ENCODE peak calls at places on chromosomes 16 and 17, in nine cellular contexts. K, C, S, H, J, I, Y, V and O are unnamed samples. For H3K4me1, the result is how much of the 10 kb centered on the place peaks cover.

GRCh38 chr17:43373343-43373742 is 25.4 kb upstream of the ARL4D start:
- DNase-seq in K (no peak), C (no peak), S (no peak), H (no peak), J (no peak), I (peak), Y (no peak), V (no peak), O (no peak)

GRCh38 chr17:1474402-1475189 is 17.9 kb downstream of the MYO1C start:
- DNase-seq in K (no peak), C (no peak), S (peak), H (no peak), J (no peak), I (no peak), Y (no peak), V (no peak), O (no peak)

GRCh38 chr16:86354641-86355040 is 155.7 kb upstream of the FOXF1 start:
- DNase-seq in K (no peak), C (no peak), S (no peak), H (no peak), J (no peak), I (no peak), Y (no peak), V (no peak), O (peak)

GRCh38 chr16:85403693-85404092 is 209.4 kb upstream of the GSE1 start:
- DNase-seq in K (no peak), C (peak), S (no peak), H (no peak), J (no peak), I (peak), Y (no peak), V (no peak), O (no peak)

GRCh38 chr17:7552621-7553051 is 3.8 kb downstream of the TNFSF12 start:
- DNase-seq in K (no peak), C (no peak), S (peak), H (no peak), J (peak), I (no peak), Y (no peak), V (no peak), O (no peak)

GRCh38 chr16:56357765-56358322 is 67.5 kb downstream of the AMFR start:
- DNase-seq in K (peak), C (no peak), S (no peak), H (peak), J (no peak), I (peak), Y (no peak), V (no peak), O (no peak)

GRCh38 chr16:88383401-88384221 is 852 bp downstream of the ZNF469 start:
- DNase-seq in K (peak), C (peak), S (no peak), H (peak), J (no peak), I (no peak), Y (no peak), V (peak), O (peak)

GRCh38 chr17:50778988-50779387 is 11.7 kb upstream of the ANKRD40CL start:
- DNase-seq in K (no peak), C (no peak), S (no peak), H (no peak), J (no peak), I (no peak), Y (no peak), V (no peak), O (no peak)

GRCh38 chr17:2023692-2024571 is 1.2 kb downstream of the RTN4RL1 start:
- DNase-seq in K (peak), C (peak), S (peak), H (no peak), J (peak), I (peak), Y (no peak), V (peak), O (peak)

GRCh38 chr17:58189436-58190146 is 2.9 kb upstream of the EPX start:
- DNase-seq in K (no peak), C (peak), S (no peak), H (peak), J (peak), I (peak), Y (no peak), V (no peak), O (peak)

GRCh38 chr16:88376835-88377726 is 5.7 kb upstream of the ZNF469 start:
- DNase-seq in K (no peak), C (peak), S (no peak), H (no peak), J (no peak), I (no peak), Y (no peak), V (no peak), O (no peak)

GRCh38 chr16:89442990-89443726 is 47.2 kb downstream of the ANKRD11 start:
- DNase-seq in K (no peak), C (peak), S (no peak), H (peak), J (no peak), I (peak), Y (no peak), V (peak), O (peak)

GRCh38 chr17:30952645-30953393 is 18.0 kb upstream of the RNF135 start:
- DNase-seq in K (no peak), C (no peak), S (no peak), H (no peak), J (no peak), I (peak), Y (no peak), V (no peak), O (no peak)

GRCh38 chr17:76709077-76709950 is 1.5 kb downstream of the MXRA7 start:
- DNase-seq in K (peak), C (peak), S (peak), H (peak), J (peak), I (peak), Y (peak), V (peak), O (peak)

GRCh38 chr17:8611135-8611534 is 19.4 kb downstream of the MYH10 start:
- DNase-seq in K (no peak), C (no peak), S (no peak), H (no peak), J (peak), I (no peak), Y (no peak), V (no peak), O (peak)

GRCh38 chr16:72309001-72309400 is 137.0 kb upstream of the PMFBP1 start:
- DNase-seq in K (no peak), C (no peak), S (no peak), H (no peak), J (no peak), I (peak), Y (no peak), V (no peak), O (no peak)

GRCh38 chr16:52435573-52435972 is 111.4 kb downstream of the TOX3 start:
- DNase-seq in K (no peak), C (no peak), S (no peak), H (no peak), J (no peak), I (no peak), Y (no peak), V (no peak), O (no peak)

GRCh38 chr16:89134269-89134668 is 37.3 kb upstream of the CDH15 start:
- DNase-seq in K (no peak), C (no peak), S (no peak), H (no peak), J (no peak), I (no peak), Y (no peak), V (no peak), O (no peak)

GRCh38 chr16:55842369-55843104 is 9.6 kb upstream of the CES1 start:
- DNase-seq in K (no peak), C (peak), S (no peak), H (no peak), J (no peak), I (peak), Y (no peak), V (peak), O (peak)

GRCh38 chr17:73822371-73822770 is 178.1 kb upstream of the SDK2 start:
- DNase-seq in K (no peak), C (no peak), S (no peak), H (no peak), J (no peak), I (no peak), Y (no peak), V (no peak), O (no peak)

GRCh38 chr16:22397459-22397858 is 23.0 kb upstream of the CDR2 start:
- DNase-seq in K (no peak), C (no peak), S (no peak), H (no peak), J (no peak), I (no peak), Y (no peak), V (no peak), O (peak)

GRCh38 chr16:30787613-30788378 is 791 bp upstream of the ZNF629 start:
- DNase-seq in K (peak), C (no peak), S (no peak), H (no peak), J (no peak), I (no peak), Y (no peak), V (no peak), O (no peak)

GRCh38 chr16:50644730-50645129 is 36.4 kb downstream of the SNX20 start:
- DNase-seq in K (peak), C (peak), S (peak), H (peak), J (no peak), I (peak), Y (no peak), V (peak), O (peak)

GRCh38 chr17:7579001-7579838 is at the start of gene CD68:
- DNase-seq in K (peak), C (peak), S (peak), H (peak), J (peak), I (peak), Y (peak), V (peak), O (peak)

GRCh38 chr17:31688704-31689103 is 170.3 kb downstream of the COPRS start:
- DNase-seq in K (no peak), C (no peak), S (no peak), H (no peak), J (no peak), I (no peak), Y (no peak), V (no peak), O (no peak)

GRCh38 chr16:81779540-81780320 is 639 bp downstream of the PLCG2 start:
- DNase-seq in K (peak), C (peak), S (peak), H (peak), J (no peak), I (peak), Y (no peak), V (no peak), O (no peak)

GRCh38 chr17:57886020-57886419 is 36.2 kb upstream of the MRPS23 start:
- DNase-seq in K (no peak), C (no peak), S (no peak), H (no peak), J (no peak), I (no peak), Y (no peak), V (no peak), O (no peak)

GRCh38 chr17:71791311-71791710 is 329.5 kb upstream of the SOX9 start:
- DNase-seq in K (no peak), C (no peak), S (no peak), H (no peak), J (no peak), I (no peak), Y (no peak), V (no peak), O (no peak)
- H3K4me3 ChIP-seq in K (no peak), C (no peak), S (no peak), H (no peak), J (no peak), I (no peak), Y (no peak), V (no peak), O (no peak)

GRCh38 chr17:39674179-39674578 is 5.9 kb downstream of the PNMT start:
- DNase-seq in K (no peak), C (no peak), S (no peak), H (no peak), J (no peak), I (no peak), Y (no peak), V (no peak), O (no peak)

GRCh38 chr17:39676198-39676819 is 8.1 kb downstream of the PNMT start:
- DNase-seq in K (peak), C (peak), S (peak), H (peak), J (peak), I (no peak), Y (peak), V (peak), O (no peak)

GRCh38 chr17:39673335-39674081 is 5.3 kb downstream of the PNMT start:
- DNase-seq in K (no peak), C (no peak), S (no peak), H (no peak), J (no peak), I (no peak), Y (no peak), V (no peak), O (no peak)

GRCh38 chr17:39675390-39676082 is 7.3 kb downstream of the PNMT start:
- DNase-seq in K (no peak), C (no peak), S (no peak), H (no peak), J (no peak), I (no peak), Y (no peak), V (no peak), O (no peak)

DNA sequence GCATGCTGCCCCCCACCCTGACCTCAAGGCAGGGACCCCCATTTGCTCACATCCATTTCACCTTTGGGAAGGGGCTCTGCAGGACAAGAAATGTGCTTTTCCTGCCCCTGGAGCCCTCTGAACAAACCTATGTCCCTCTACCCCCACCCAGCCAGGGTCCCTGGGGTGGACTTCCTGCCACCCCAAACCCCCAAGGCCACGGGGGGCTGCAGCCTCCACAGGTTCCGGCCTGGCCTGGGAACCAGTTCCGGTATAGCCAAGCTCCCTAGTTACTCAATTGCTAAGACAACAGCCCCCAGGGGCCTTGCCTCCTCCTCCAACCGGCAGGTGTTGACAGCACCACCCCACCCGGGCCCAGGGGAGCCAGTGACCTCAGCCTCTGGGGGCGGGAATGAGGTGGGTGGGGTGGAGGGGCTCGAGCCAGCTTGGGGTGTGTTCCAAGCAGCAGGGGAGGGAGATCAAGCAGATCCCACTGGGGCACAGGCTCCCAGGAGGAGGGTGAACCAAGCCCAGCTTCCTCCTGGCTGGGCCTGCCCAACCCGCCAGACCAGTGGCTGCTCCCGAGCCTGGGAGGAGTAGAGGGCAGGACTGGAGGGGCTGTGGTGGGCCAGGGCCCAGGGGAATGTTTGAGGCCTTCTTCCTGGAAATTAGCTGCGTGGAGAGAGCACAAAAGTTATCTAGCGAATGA is 6.6 kb downstream of the PNMT start:
- DNase-seq in K (peak), C (peak), S (no peak), H (peak), J (peak), I (no peak), Y (no peak), V (peak), O (no peak)
- H3K4me1 ChIP-seq in K (under half), C (under half), S (under half), H (half or more), J (half or more), I (under half), Y (under half), V (half or more), O (under half)

GRCh38 chr17:4949321-4950074 is 1.2 kb upstream of the PFN1 start:
- DNase-seq in K (peak), C (peak), S (peak), H (peak), J (peak), I (peak), Y (no peak), V (peak), O (peak)

GRCh38 chr17:4947411-4948165 is 742 bp downstream of the PFN1 start:
- DNase-seq in K (peak), C (peak), S (peak), H (peak), J (peak), I (peak), Y (no peak), V (peak), O (peak)

GRCh38 chr17:4948166-4948996 is at the start of gene PFN1:
- DNase-seq in K (peak), C (peak), S (peak), H (peak), J (peak), I (peak), Y (peak), V (peak), O (peak)

GRCh38 chr17:4950075-4950756 is 703 bp upstream of the ENO3 start:
- DNase-seq in K (peak), C (peak), S (peak), H (peak), J (peak), I (peak), Y (no peak), V (peak), O (no peak)

GRCh38 chr17:4948997-4949320 is 629 bp upstream of the PFN1 start:
- DNase-seq in K (peak), C (peak), S (peak), H (peak), J (peak), I (peak), Y (no peak), V (peak), O (peak)
- H3K4me3 ChIP-seq in K (peak), C (peak), S (peak), H (peak), J (peak), I (peak), Y (peak), V (peak), O (peak)

GRCh38 chr17:82844796-82845162 is 5.0 kb upstream of the ZNF750 start:
- DNase-seq in K (no peak), C (no peak), S (no peak), H (no peak), J (peak), I (no peak), Y (no peak), V (no peak), O (no peak)
- H3K4me1 ChIP-seq in K (under half), C (under half), S (under half), H (under half), J (under half), I (under half), Y (under half), V (under half), O (under half)

GRCh38 chr16:9677301-9677653 is 505.0 kb downstream of the GRIN2A start:
- DNase-seq in K (peak), C (no peak), S (no peak), H (no peak), J (no peak), I (no peak), Y (no peak), V (no peak), O (no peak)
- H3K4me3 ChIP-seq in K (no peak), C (no peak), S (no peak), H (no peak), J (no peak), I (no peak), Y (no peak), V (no peak), O (no peak)

DNA sequence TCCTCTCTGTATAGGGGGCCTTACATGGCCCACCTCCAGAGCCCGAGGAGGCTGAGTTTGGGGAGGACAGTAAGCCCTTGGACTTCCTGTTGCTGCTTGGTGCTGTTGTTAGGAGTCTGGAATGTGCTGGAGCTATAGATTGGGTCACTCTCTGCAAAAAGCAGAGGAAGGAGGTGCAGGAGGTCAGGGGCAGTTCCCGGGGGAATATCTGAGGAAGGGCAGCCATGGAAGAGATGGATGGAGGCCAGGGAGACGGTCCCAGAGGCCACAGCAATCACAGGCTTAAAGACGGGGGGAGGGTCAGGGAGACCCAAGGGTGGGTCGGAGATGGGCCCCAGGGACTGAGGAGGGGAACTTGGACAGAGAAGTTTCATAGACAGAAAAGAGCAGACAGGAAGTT is 23.0 kb upstream of the CBX4 start:
- DNase-seq in K (no peak), C (no peak), S (no peak), H (no peak), J (no peak), I (no peak), Y (no peak), V (no peak), O (no peak)
- H3K4me1 ChIP-seq in K (under half), C (under half), S (under half), H (under half), J (under half), I (under half), Y (under half), V (under half), O (under half)